ENCODE peak calls at places on chromosomes 3 and 15, in six cellular contexts. One of them, this sample, is unnamed.
A peak's percentile ranks its signal among the peaks of the same experiment; 100 is the strongest.

GRCh38 chr3:71062920-71063767 is 520.4 kb downstream of the FOXP1 start:
- DNase-seq in thoracic aorta: no peak
- DNase-seq in HCT116: no peak
- DNase-seq in psoas muscle: no peak
- DNase-seq in heart right ventricle: no peak
- DNase-seq in colonic mucosa: no peak
- DNase-seq in this sample: no peak

GRCh38 chr3:87311309-87311708 is 34.9 kb upstream of the POU1F1 start:
- DNase-seq in thoracic aorta: no peak
- DNase-seq in HCT116: no peak
- DNase-seq in psoas muscle: no peak
- DNase-seq in heart right ventricle: no peak
- DNase-seq in colonic mucosa: no peak
- DNase-seq in this sample: no peak

GRCh38 chr15:80159811-80160569 is 7.2 kb downstream of the FAH start:
- DNase-seq in thoracic aorta: no peak
- DNase-seq in HCT116: no peak
- DNase-seq in psoas muscle: no peak
- DNase-seq in heart right ventricle: no peak
- DNase-seq in colonic mucosa: no peak
- DNase-seq in this sample: no peak

GRCh38 chr3:50876947-50877346 is 202.2 kb downstream of the DOCK3 start:
- DNase-seq in thoracic aorta: no peak
- DNase-seq in HCT116: no peak
- DNase-seq in psoas muscle: no peak
- DNase-seq in heart right ventricle: no peak
- DNase-seq in colonic mucosa: no peak
- DNase-seq in this sample: no peak

GRCh38 chr3:196757876-196758739 is 18.5 kb downstream of the PAK2 start:
- DNase-seq in thoracic aorta: no peak
- DNase-seq in HCT116: no peak
- DNase-seq in psoas muscle: no peak
- DNase-seq in heart right ventricle: no peak
- DNase-seq in colonic mucosa: no peak
- DNase-seq in this sample: no peak

GRCh38 chr3:152402698-152403456 is 134.1 kb downstream of the MBNL1 start:
- DNase-seq in thoracic aorta: no peak
- DNase-seq in HCT116: no peak
- DNase-seq in psoas muscle: no peak
- DNase-seq in heart right ventricle: no peak
- DNase-seq in colonic mucosa: no peak
- DNase-seq in this sample: no peak

GRCh38 chr15:51768018-51768417 is 16.6 kb downstream of the TMOD2 start:
- DNase-seq in thoracic aorta: no peak
- DNase-seq in HCT116: no peak
- DNase-seq in psoas muscle: no peak
- DNase-seq in heart right ventricle: no peak
- DNase-seq in colonic mucosa: no peak
- DNase-seq in this sample: no peak

GRCh38 chr3:138389841-138390581 is 41.6 kb downstream of the MRAS start:
- DNase-seq in thoracic aorta: no peak
- DNase-seq in HCT116: peak; percentile 76
- DNase-seq in psoas muscle: peak; percentile 67
- DNase-seq in heart right ventricle: peak; percentile 54
- DNase-seq in colonic mucosa: no peak
- DNase-seq in this sample: no peak

GRCh38 chr3:184005981-184006507 is 11.6 kb downstream of the ABCC5 start:
- DNase-seq in thoracic aorta: no peak
- DNase-seq in HCT116: peak; percentile 78
- DNase-seq in psoas muscle: peak; percentile 90
- DNase-seq in heart right ventricle: peak; percentile 44
- DNase-seq in colonic mucosa: peak; percentile 93
- DNase-seq in this sample: peak; percentile 55

GRCh38 chr15:94255540-94255939 is 24.2 kb downstream of the MCTP2 start:
- DNase-seq in thoracic aorta: no peak
- DNase-seq in HCT116: no peak
- DNase-seq in psoas muscle: no peak
- DNase-seq in heart right ventricle: no peak
- DNase-seq in colonic mucosa: no peak
- DNase-seq in this sample: no peak

GRCh38 chr3:134337071-134337482 is 37.2 kb downstream of the AMOTL2 start:
- DNase-seq in thoracic aorta: no peak
- DNase-seq in HCT116: no peak
- DNase-seq in psoas muscle: peak; percentile 43
- DNase-seq in heart right ventricle: no peak
- DNase-seq in colonic mucosa: no peak
- DNase-seq in this sample: no peak

GRCh38 chr3:60636846-60637245 is 614.4 kb downstream of the FHIT start:
- DNase-seq in thoracic aorta: no peak
- DNase-seq in HCT116: no peak
- DNase-seq in psoas muscle: no peak
- DNase-seq in heart right ventricle: no peak
- DNase-seq in colonic mucosa: no peak
- DNase-seq in this sample: no peak

GRCh38 chr15:31360843-31361763 is 34.5 kb downstream of the KLF13 start:
- DNase-seq in thoracic aorta: no peak
- DNase-seq in HCT116: no peak
- DNase-seq in psoas muscle: peak; percentile 67
- DNase-seq in heart right ventricle: peak; percentile 48
- DNase-seq in colonic mucosa: peak; percentile 77
- DNase-seq in this sample: peak; percentile 52

GRCh38 chr15:68187559-68187958 is 17.6 kb downstream of the CALML4 start:
- DNase-seq in thoracic aorta: no peak
- DNase-seq in HCT116: no peak
- DNase-seq in psoas muscle: no peak
- DNase-seq in heart right ventricle: peak; percentile 72
- DNase-seq in colonic mucosa: peak; percentile 79
- DNase-seq in this sample: peak; percentile 50

GRCh38 chr3:17081520-17081919 is 196.8 kb downstream of the PLCL2 start:
- DNase-seq in thoracic aorta: no peak
- DNase-seq in HCT116: no peak
- DNase-seq in psoas muscle: peak; percentile 40
- DNase-seq in heart right ventricle: no peak
- DNase-seq in colonic mucosa: no peak
- DNase-seq in this sample: no peak

GRCh38 chr3:101351834-101352233 is 31.5 kb upstream of the IMPG2 start:
- DNase-seq in thoracic aorta: no peak
- DNase-seq in HCT116: no peak
- DNase-seq in psoas muscle: no peak
- DNase-seq in heart right ventricle: no peak
- DNase-seq in colonic mucosa: no peak
- DNase-seq in this sample: no peak

GRCh38 chr3:52248165-52248541 is 2.6 kb downstream of the PPM1M start:
- DNase-seq in thoracic aorta: no peak
- DNase-seq in HCT116: no peak
- DNase-seq in psoas muscle: no peak
- DNase-seq in heart right ventricle: no peak
- DNase-seq in colonic mucosa: no peak
- DNase-seq in this sample: no peak

DNA sequence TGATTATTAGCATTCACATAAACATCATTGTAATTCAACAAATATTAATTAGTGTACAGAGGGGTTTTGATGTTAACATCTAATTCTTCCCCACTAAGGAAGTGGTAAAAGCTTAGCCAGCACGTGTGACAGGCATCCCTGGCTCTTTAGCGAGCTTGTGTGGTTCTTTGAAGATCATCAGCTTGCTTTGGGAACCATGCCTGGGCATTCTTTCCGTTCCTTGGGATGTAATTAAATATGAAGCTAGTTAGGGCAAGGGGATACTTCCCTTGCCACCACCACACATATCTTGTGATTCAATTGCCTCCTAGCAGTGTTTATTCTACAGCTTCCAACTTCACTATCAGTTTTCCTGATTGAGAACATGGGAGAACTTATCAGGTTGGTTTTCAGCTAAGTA is 246.5 kb downstream of the MYRIP start:
- DNase-seq in thoracic aorta: no peak
- DNase-seq in HCT116: no peak
- DNase-seq in psoas muscle: no peak
- DNase-seq in heart right ventricle: no peak
- DNase-seq in colonic mucosa: no peak
- DNase-seq in this sample: no peak
- H3K27ac ChIP-seq in thoracic aorta: peak overlapping the region; percentile 62
- H3K27ac ChIP-seq in HCT116: no peak overlapping the region
- H3K27ac ChIP-seq in psoas muscle: no peak overlapping the region
- H3K27ac ChIP-seq in heart right ventricle: no peak overlapping the region
- H3K27ac ChIP-seq in colonic mucosa: no peak overlapping the region
- H3K27ac ChIP-seq in this sample: no peak overlapping the region

GRCh38 chr3:15953841-15954240 is 156.1 kb upstream of the ANKRD28 start:
- DNase-seq in thoracic aorta: no peak
- DNase-seq in HCT116: peak; percentile 10
- DNase-seq in psoas muscle: no peak
- DNase-seq in heart right ventricle: no peak
- DNase-seq in colonic mucosa: no peak
- DNase-seq in this sample: no peak

GRCh38 chr3:15955968-15956367 is 158.2 kb upstream of the ANKRD28 start:
- DNase-seq in thoracic aorta: no peak
- DNase-seq in HCT116: no peak
- DNase-seq in psoas muscle: no peak
- DNase-seq in heart right ventricle: no peak
- DNase-seq in colonic mucosa: no peak
- DNase-seq in this sample: no peak

GRCh38 chr3:15948403-15948802 is 150.6 kb upstream of the ANKRD28 start:
- DNase-seq in thoracic aorta: no peak
- DNase-seq in HCT116: no peak
- DNase-seq in psoas muscle: no peak
- DNase-seq in heart right ventricle: no peak
- DNase-seq in colonic mucosa: no peak
- DNase-seq in this sample: no peak

DNA sequence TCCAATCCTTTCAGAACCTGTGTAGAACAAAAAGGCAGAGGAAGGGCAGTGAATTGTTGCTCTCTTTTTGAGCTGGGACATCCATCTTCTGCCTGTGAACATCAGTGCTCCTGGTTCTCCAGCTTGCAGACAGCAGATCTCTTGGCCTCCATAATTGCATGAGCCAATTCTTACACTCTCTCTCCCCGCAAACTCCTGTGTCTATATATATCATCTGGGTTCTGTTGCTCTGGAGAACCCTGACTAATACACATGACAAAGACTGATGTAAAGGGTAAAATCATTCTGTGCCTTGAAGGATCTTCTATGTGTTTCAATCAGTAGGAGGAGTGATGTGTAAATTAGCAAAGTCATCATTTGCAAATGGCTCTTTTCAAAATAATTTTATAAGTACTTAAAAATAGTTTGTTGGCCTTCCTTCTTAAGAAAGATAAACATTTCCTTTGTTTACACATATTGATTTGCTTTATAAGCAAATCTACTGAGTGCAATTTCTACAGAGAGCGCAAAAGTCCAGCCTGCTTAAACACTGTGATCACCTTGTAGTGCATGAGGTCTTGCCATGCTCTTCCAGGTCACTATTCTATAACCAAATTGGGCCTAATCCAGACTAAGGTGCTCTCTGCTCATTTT is 154.9 kb upstream of the ANKRD28 start:
- DNase-seq in thoracic aorta: no peak
- DNase-seq in HCT116: no peak
- DNase-seq in psoas muscle: no peak
- DNase-seq in heart right ventricle: no peak
- DNase-seq in colonic mucosa: no peak
- DNase-seq in this sample: no peak
- H3K4me3 ChIP-seq in thoracic aorta: no peak overlapping the region
- H3K4me3 ChIP-seq in HCT116: no peak overlapping the region
- H3K4me3 ChIP-seq in psoas muscle: no peak overlapping the region
- H3K4me3 ChIP-seq in heart right ventricle: no peak overlapping the region
- H3K4me3 ChIP-seq in colonic mucosa: no peak overlapping the region
- H3K4me3 ChIP-seq in this sample: no peak overlapping the region

GRCh38 chr15:88986949-88987589 is 73.9 kb upstream of the MFGE8 start:
- DNase-seq in thoracic aorta: no peak
- DNase-seq in HCT116: no peak
- DNase-seq in psoas muscle: no peak
- DNase-seq in heart right ventricle: no peak
- DNase-seq in colonic mucosa: no peak
- DNase-seq in this sample: no peak
- TF ChIP-seq CTCF in thoracic aorta: no peak
- TF ChIP-seq CTCF in HCT116: no peak
- TF ChIP-seq CTCF in psoas muscle: no peak
- TF ChIP-seq CTCF in heart right ventricle: no peak
- TF ChIP-seq CTCF in colonic mucosa: no peak
- TF ChIP-seq CTCF in this sample: no peak

DNA sequence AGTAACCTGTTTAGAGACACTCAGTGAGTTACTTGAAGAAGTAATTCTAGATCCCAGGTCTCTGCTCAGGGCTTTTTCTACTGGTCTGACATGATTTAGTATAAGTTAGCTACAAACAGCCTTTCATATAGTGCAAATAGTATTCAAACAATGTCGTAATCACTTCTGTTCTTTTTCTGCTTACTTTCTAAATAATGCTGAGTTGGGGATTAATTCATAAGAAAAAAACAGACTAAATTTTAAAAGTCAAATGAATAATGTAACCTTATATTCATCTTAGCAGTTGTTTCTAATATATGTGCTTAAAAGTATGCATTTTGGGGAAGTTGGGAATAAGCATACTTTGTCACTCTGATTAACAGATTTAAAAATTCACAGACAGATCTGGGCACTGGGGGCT is 107.3 kb downstream of the IL1RAP start:
- DNase-seq in thoracic aorta: no peak
- DNase-seq in HCT116: no peak
- DNase-seq in psoas muscle: no peak
- DNase-seq in heart right ventricle: no peak
- DNase-seq in colonic mucosa: no peak
- DNase-seq in this sample: no peak
- H3K27ac ChIP-seq in thoracic aorta: no peak overlapping the region
- H3K27ac ChIP-seq in HCT116: no peak overlapping the region
- H3K27ac ChIP-seq in psoas muscle: no peak overlapping the region
- H3K27ac ChIP-seq in heart right ventricle: no peak overlapping the region
- H3K27ac ChIP-seq in colonic mucosa: no peak overlapping the region
- H3K27ac ChIP-seq in this sample: no peak overlapping the region

DNA sequence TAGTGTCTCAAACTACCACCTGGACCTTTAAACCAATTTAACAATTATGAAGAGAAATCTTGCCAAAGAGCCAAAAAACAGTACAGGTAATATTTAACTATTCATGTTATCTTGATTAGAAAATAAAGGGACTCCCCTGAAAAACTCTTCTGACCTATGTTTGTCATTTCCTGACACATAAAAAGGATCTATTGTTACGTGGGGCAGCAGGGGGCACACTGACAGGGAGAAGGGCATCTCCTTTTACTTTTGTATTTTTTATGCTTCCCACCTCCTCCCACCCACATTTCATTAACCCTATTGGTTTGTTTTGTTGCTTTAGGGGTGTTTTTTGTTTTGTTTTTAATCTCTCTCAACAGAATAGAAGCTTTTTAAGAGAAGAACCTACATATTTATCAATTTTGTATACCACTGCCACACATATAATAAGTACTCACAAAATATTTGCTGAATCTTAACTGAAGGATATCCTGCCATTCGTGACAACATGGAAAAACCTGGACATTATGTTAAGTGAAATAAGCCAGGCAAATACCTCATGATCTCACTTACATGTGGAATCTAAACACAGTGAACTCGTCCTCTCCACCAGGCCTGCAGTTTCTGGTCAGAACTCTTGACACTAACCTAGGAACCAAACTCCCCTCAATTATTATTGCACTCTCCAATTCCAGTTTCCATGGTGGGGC is 17.7 kb downstream of the STAG1 start:
- DNase-seq in thoracic aorta: no peak
- DNase-seq in HCT116: no peak
- DNase-seq in psoas muscle: no peak
- DNase-seq in heart right ventricle: no peak
- DNase-seq in colonic mucosa: no peak
- DNase-seq in this sample: no peak
- H3K4me3 ChIP-seq in thoracic aorta: no peak overlapping the region
- H3K4me3 ChIP-seq in HCT116: no peak overlapping the region
- H3K4me3 ChIP-seq in psoas muscle: no peak overlapping the region
- H3K4me3 ChIP-seq in heart right ventricle: no peak overlapping the region
- H3K4me3 ChIP-seq in colonic mucosa: no peak overlapping the region
- H3K4me3 ChIP-seq in this sample: no peak overlapping the region

GRCh38 chr3:36843065-36844051 is 79.0 kb upstream of the DCLK3 start:
- DNase-seq in thoracic aorta: no peak
- DNase-seq in HCT116: peak; percentile 62
- DNase-seq in psoas muscle: no peak
- DNase-seq in heart right ventricle: no peak
- DNase-seq in colonic mucosa: no peak
- DNase-seq in this sample: no peak
- TF ChIP-seq CTCF in thoracic aorta: no peak
- TF ChIP-seq CTCF in HCT116: peak; percentile 71
- TF ChIP-seq CTCF in psoas muscle: peak; percentile 17
- TF ChIP-seq CTCF in heart right ventricle: peak; percentile 57
- TF ChIP-seq CTCF in colonic mucosa: no peak
- TF ChIP-seq CTCF in this sample: peak; percentile 65